ENCODE peak calls at places on chromosomes 1 and 21, in four cellular contexts. G is psoas muscle, J is GM23338, S is SK-N-SH. E is an unnamed sample.

GRCh38 chr1:94623560-94624148 is 82.1 kb upstream of the F3 start:
- DNase-seq in G (no peak), J (peak), S (no peak), E (no peak)

GRCh38 chr1:36387141-36387949 is 1.6 kb upstream of the STK40 start:
- DNase-seq in G (no peak), J (no peak), S (no peak), E (no peak)

GRCh38 chr1:184919892-184920291 is 54.4 kb downstream of the NIBAN1 start:
- DNase-seq in G (no peak), J (no peak), S (no peak), E (no peak)

GRCh38 chr1:97159342-97159741 is 437.8 kb downstream of the PTBP2 start:
- DNase-seq in G (no peak), J (no peak), S (no peak), E (no peak)

GRCh38 chr1:210684466-210685294 is 356.0 kb downstream of the HHAT start:
- DNase-seq in G (no peak), J (no peak), S (no peak), E (no peak)

GRCh38 chr1:62849031-62849430 is 65.1 kb downstream of the ATG4C start:
- DNase-seq in G (no peak), J (peak), S (peak), E (no peak)

GRCh38 chr1:89978763-89979162 is 16.1 kb upstream of the ZNF326 start:
- DNase-seq in G (no peak), J (no peak), S (no peak), E (no peak)

GRCh38 chr1:87335175-87335992 is 6.7 kb downstream of the LMO4 start:
- DNase-seq in G (peak), J (peak), S (peak), E (peak)

GRCh38 chr1:4687943-4688342 is 33.5 kb downstream of the AJAP1 start:
- DNase-seq in G (no peak), J (no peak), S (no peak), E (no peak)

GRCh38 chr1:53582211-53583020 is 123.2 kb downstream of the DMRTB1 start:
- DNase-seq in G (no peak), J (no peak), S (no peak), E (no peak)

GRCh38 chr1:99613716-99614115 is 32.2 kb upstream of the PALMD start:
- DNase-seq in G (no peak), J (no peak), S (no peak), E (no peak)

GRCh38 chr1:166884040-166884642 is 8.1 kb upstream of the TADA1 start:
- DNase-seq in G (peak), J (peak), S (peak), E (no peak)

GRCh38 chr1:164608651-164609057 is 49.7 kb downstream of the PBX1 start:
- DNase-seq in G (no peak), J (peak), S (no peak), E (no peak)

GRCh38 chr1:202540448-202540847 is 169.8 kb downstream of the SYT2 start:
- DNase-seq in G (no peak), J (no peak), S (no peak), E (no peak)

GRCh38 chr1:160007577-160008200 is 24.1 kb downstream of the PIGM start:
- DNase-seq in G (no peak), J (peak), S (peak), E (no peak)

GRCh38 chr1:55134152-55134808 is 80.9 kb downstream of the USP24 start:
- DNase-seq in G (no peak), J (no peak), S (no peak), E (no peak)

GRCh38 chr21:38082936-38083335 is 166.7 kb upstream of the KCNJ6 start:
- DNase-seq in G (no peak), J (no peak), S (no peak), E (no peak)

GRCh38 chr1:194227157-194227556 is 1040.7 kb upstream of the B3GALT2 start:
- DNase-seq in G (no peak), J (no peak), S (no peak), E (no peak)

GRCh38 chr1:233613252-233614172 is at the start of gene KCNK1:
- DNase-seq in G (peak), J (peak), S (peak), E (no peak)

GRCh38 chr1:43688594-43689000 is 18.7 kb upstream of the ST3GAL3 start:
- DNase-seq in G (no peak), J (no peak), S (no peak), E (no peak)

GRCh38 chr1:168623003-168623828 is 46.8 kb downstream of the XCL1 start:
- DNase-seq in G (peak), J (no peak), S (no peak), E (no peak)

GRCh38 chr1:153685578-153686340 is 7.3 kb downstream of the NPR1 start:
- DNase-seq in G (no peak), J (no peak), S (peak), E (no peak)

GRCh38 chr1:113630340-113631327 is 128.7 kb downstream of the PHTF1 start:
- DNase-seq in G (no peak), J (peak), S (no peak), E (no peak)

GRCh38 chr1:28246427-28246832 is 10.5 kb downstream of the ATP5IF1 start:
- DNase-seq in G (no peak), J (peak), S (no peak), E (no peak)

GRCh38 chr1:71634159-71634558 is 553.3 kb upstream of the ZRANB2 start:
- DNase-seq in G (no peak), J (no peak), S (no peak), E (no peak)

GRCh38 chr1:196577386-196577785 is 30.9 kb downstream of the KCNT2 start:
- DNase-seq in G (no peak), J (peak), S (no peak), E (no peak)

GRCh38 chr21:42063206-42063577 is 7.9 kb upstream of the UMODL1 start:
- DNase-seq in G (no peak), J (no peak), S (no peak), E (no peak)

GRCh38 chr1:110089561-110090275 is 19.2 kb upstream of the ALX3 start:
- DNase-seq in G (peak), J (no peak), S (no peak), E (no peak)

GRCh38 chr1:111535256-111536191 is 32.1 kb upstream of the ADORA3 start:
- DNase-seq in G (no peak), J (no peak), S (no peak), E (no peak)

GRCh38 chr1:203464226-203464625 is 11.4 kb upstream of the PRELP start:
- DNase-seq in G (no peak), J (no peak), S (no peak), E (peak)

GRCh38 chr1:184972281-184973055 is 1.8 kb downstream of the NIBAN1 start:
- DNase-seq in G (no peak), J (no peak), S (no peak), E (no peak)

GRCh38 chr1:220300442-220301121 is 28.3 kb upstream of the RAB3GAP2 start:
- DNase-seq in G (peak), J (peak), S (peak), E (peak)

GRCh38 chr1:31617917-31618746 is 643 bp downstream of the HCRTR1 start:
- DNase-seq in G (peak), J (peak), S (peak), E (peak)

GRCh38 chr21:38815060-38815405 is 9.3 kb downstream of the ETS2 start:
- DNase-seq in G (no peak), J (no peak), S (no peak), E (no peak)

GRCh38 chr1:59595774-59596173 is 219.0 kb upstream of the HOOK1 start:
- DNase-seq in G (no peak), J (no peak), S (no peak), E (no peak)
- TF ChIP-seq CTCF in G (no peak), J (no peak), S (no peak), E (no peak)

GRCh38 chr1:59453297-59453970 is 156.5 kb downstream of the FGGY start:
- DNase-seq in G (no peak), J (no peak), S (no peak), E (no peak)

GRCh38 chr1:59452026-59452425 is 155.1 kb downstream of the FGGY start:
- DNase-seq in G (no peak), J (no peak), S (no peak), E (no peak)

GRCh38 chr1:59455206-59455605 is 158.3 kb downstream of the FGGY start:
- DNase-seq in G (no peak), J (no peak), S (no peak), E (no peak)

GRCh38 chr1:59457786-59458185 is 160.9 kb downstream of the FGGY start:
- DNase-seq in G (no peak), J (no peak), S (no peak), E (no peak)

GRCh38 chr1:59452559-59452958 is 155.7 kb downstream of the FGGY start:
- DNase-seq in G (no peak), J (no peak), S (no peak), E (no peak)
- H3K27ac ChIP-seq in G (no peak), J (no peak), S (no peak), E (no peak)

GRCh38 chr1:8463144-8463927 is 145.4 kb downstream of the SLC45A1 start:
- DNase-seq in G (no peak), J (no peak), S (peak), E (no peak)

GRCh38 chr1:8465692-8466091 is 147.8 kb downstream of the SLC45A1 start:
- DNase-seq in G (no peak), J (no peak), S (no peak), E (no peak)

GRCh38 chr1:8467308-8467707 is 149.4 kb downstream of the SLC45A1 start:
- DNase-seq in G (no peak), J (no peak), S (no peak), E (no peak)

GRCh38 chr1:8464377-8464776 is 146.5 kb downstream of the SLC45A1 start:
- DNase-seq in G (no peak), J (peak), S (no peak), E (no peak)

DNA sequence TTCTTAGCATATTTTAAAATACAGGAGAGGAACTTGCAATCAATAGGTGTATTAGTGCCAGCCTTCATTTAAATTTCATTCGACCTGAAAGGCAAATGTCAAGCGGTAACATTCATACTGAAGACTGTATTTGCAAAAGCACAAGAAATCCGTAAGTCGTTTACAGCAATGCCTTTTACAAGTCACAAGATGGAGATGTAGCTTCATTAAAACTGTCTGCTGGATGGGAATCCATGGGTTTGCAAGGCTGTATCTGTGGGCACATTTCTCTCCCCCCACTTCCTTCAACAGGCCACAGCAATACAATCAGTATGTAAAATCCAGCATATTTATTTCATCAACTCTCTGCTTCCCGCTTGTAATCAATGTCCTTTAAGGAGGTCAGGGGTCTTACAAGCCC is 147.1 kb downstream of the SLC45A1 start:
- DNase-seq in G (no peak), J (no peak), S (no peak), E (no peak)
- TF ChIP-seq CTCF in G (peak), J (no peak), S (peak), E (no peak)

GRCh38 chr21:27713159-27714109 is 746.5 kb upstream of the ADAMTS5 start:
- DNase-seq in G (no peak), J (no peak), S (no peak), E (no peak)
- H3K27ac ChIP-seq in G (no peak), J (no peak), S (no peak), E (no peak)